ENCODE peak calls at places on chromosomes 12 and 14, in four cellular contexts. One of them, this sample, is unnamed. For H3K27me3, the result is how much of the 10 kb centered on the place peaks cover.

GRCh38 chr12:33562401-33562800 is 122.8 kb upstream of the SYT10 start:
- DNase-seq in GM12878: no peak
- DNase-seq in K562: no peak
- DNase-seq in HepG2: no peak
- DNase-seq in this sample: no peak

GRCh38 chr14:46368275-46368674 is 283.3 kb downstream of the RPL10L start:
- DNase-seq in GM12878: no peak
- DNase-seq in K562: no peak
- DNase-seq in HepG2: no peak
- DNase-seq in this sample: no peak

GRCh38 chr14:85475113-85475512 is 54.8 kb upstream of the FLRT2 start:
- DNase-seq in GM12878: no peak
- DNase-seq in K562: no peak
- DNase-seq in HepG2: no peak
- DNase-seq in this sample: no peak

GRCh38 chr12:120984351-120984898 is 6.1 kb downstream of the HNF1A start:
- DNase-seq in GM12878: no peak
- DNase-seq in K562: no peak
- DNase-seq in HepG2: peak
- DNase-seq in this sample: peak

GRCh38 chr12:48977290-48978281 is 536 bp upstream of the WNT1 start:
- DNase-seq in GM12878: no peak
- DNase-seq in K562: peak
- DNase-seq in HepG2: peak
- DNase-seq in this sample: peak

GRCh38 chr12:109387425-109388166 is 39.9 kb downstream of the MYO1H start:
- DNase-seq in GM12878: no peak
- DNase-seq in K562: peak
- DNase-seq in HepG2: peak
- DNase-seq in this sample: peak

GRCh38 chr14:91344107-91344506 is 73.5 kb downstream of the CCDC88C start:
- DNase-seq in GM12878: no peak
- DNase-seq in K562: no peak
- DNase-seq in HepG2: no peak
- DNase-seq in this sample: no peak

GRCh38 chr12:32753605-32754004 is 2.1 kb downstream of the YARS2 start:
- DNase-seq in GM12878: no peak
- DNase-seq in K562: no peak
- DNase-seq in HepG2: no peak
- DNase-seq in this sample: no peak

GRCh38 chr12:43655586-43655985 is 103.0 kb downstream of the PUS7L start:
- DNase-seq in GM12878: no peak
- DNase-seq in K562: no peak
- DNase-seq in HepG2: no peak
- DNase-seq in this sample: no peak

GRCh38 chr12:131057211-131057721 is 103.6 kb downstream of the ADGRD1 start:
- DNase-seq in GM12878: no peak
- DNase-seq in K562: no peak
- DNase-seq in HepG2: no peak
- DNase-seq in this sample: no peak

GRCh38 chr12:56772625-56773024 is 9.5 kb downstream of the HSD17B6 start:
- DNase-seq in GM12878: no peak
- DNase-seq in K562: no peak
- DNase-seq in HepG2: no peak
- DNase-seq in this sample: no peak

GRCh38 chr12:106309671-106310313 is 7.3 kb downstream of the TCP11L2 start:
- DNase-seq in GM12878: no peak
- DNase-seq in K562: no peak
- DNase-seq in HepG2: no peak
- DNase-seq in this sample: no peak

GRCh38 chr14:104139460-104140212 is 1.2 kb downstream of the KIF26A start:
- DNase-seq in GM12878: no peak
- DNase-seq in K562: no peak
- DNase-seq in HepG2: no peak
- DNase-seq in this sample: no peak

GRCh38 chr12:22588817-22589216 is 36.2 kb upstream of the ETNK1 start:
- DNase-seq in GM12878: no peak
- DNase-seq in K562: no peak
- DNase-seq in HepG2: peak
- DNase-seq in this sample: no peak

GRCh38 chr12:106084048-106084671 is 54.6 kb downstream of the NUAK1 start:
- DNase-seq in GM12878: no peak
- DNase-seq in K562: no peak
- DNase-seq in HepG2: peak
- DNase-seq in this sample: peak

DNA sequence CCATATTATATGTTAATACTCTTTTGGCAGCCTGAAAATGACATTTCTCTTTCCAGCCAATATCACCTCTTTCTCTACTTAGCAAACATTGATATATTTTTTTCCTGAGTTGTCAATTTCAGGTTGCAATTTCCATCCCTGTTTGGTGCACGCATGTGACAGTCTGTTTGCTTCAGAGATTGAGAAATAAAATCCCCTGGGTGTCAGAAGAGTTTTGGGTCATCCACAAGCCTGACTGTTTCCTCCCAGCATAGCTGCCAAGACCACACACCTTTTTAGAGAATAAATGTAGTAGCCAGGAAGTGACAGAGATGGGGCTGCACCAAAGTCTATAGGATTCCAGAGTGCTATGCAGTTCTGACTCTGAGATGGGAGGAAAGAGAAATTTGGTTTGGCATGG is 144.9 kb upstream of the NOS1 start:
- DNase-seq in GM12878: no peak
- DNase-seq in K562: no peak
- DNase-seq in HepG2: no peak
- DNase-seq in this sample: no peak
- H3K27me3 ChIP-seq in GM12878: under half
- H3K27me3 ChIP-seq in K562: under half
- H3K27me3 ChIP-seq in HepG2: under half
- H3K27me3 ChIP-seq in this sample: under half

DNA sequence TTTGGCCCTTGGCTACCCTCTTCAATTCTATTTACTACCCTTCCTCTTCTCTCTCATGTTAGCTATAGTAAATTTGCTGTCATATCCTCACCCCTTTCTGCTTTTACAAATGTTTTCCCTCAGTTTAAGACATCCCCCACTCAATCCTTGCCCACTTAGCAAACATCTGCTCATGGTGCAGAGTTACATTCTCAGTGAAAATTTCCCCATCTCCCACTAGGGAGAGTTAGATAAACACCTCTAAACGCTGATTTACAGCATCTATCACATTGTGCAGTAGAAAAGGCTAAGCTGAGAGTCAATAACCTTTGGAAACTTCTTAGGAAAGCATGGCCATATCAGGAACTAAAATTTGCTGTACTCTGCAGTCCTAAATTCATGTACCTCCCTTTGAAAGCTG is 69.0 kb downstream of the DENND5B start:
- DNase-seq in GM12878: no peak
- DNase-seq in K562: no peak
- DNase-seq in HepG2: no peak
- DNase-seq in this sample: no peak
- TF ChIP-seq JUNB in GM12878: no peak
- TF ChIP-seq JUNB in K562: no peak
- TF ChIP-seq JUNB in HepG2: no peak
- TF ChIP-seq JUNB in this sample: no peak

DNA sequence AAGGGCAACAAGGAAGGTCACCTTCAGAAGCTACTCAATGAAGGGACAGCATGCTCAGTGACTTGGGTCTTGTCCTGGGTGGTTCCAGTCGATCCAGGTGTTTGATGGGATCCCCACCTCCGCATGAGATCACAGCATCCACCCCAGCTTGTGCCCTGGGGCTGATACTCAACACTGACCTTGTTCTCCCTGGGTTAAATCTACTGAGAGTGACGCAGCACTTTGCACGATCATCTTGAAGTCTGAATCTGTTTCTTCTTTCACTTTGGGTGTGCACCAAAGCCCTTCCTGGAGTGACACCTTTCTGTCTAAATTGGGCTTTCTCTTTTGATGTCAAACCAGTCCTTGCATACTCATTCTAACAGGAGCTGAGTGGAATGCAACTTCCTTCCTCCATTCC is 13.8 kb downstream of the NOS1 start:
- DNase-seq in GM12878: no peak
- DNase-seq in K562: no peak
- DNase-seq in HepG2: no peak
- DNase-seq in this sample: no peak
- H3K4me3 ChIP-seq in GM12878: no peak
- H3K4me3 ChIP-seq in K562: no peak
- H3K4me3 ChIP-seq in HepG2: no peak
- H3K4me3 ChIP-seq in this sample: no peak

GRCh38 chr14:55129428-55130193 is 559 bp downstream of the LGALS3 start:
- DNase-seq in GM12878: no peak
- DNase-seq in K562: no peak
- DNase-seq in HepG2: peak
- DNase-seq in this sample: peak
- H3K27me3 ChIP-seq in GM12878: under half
- H3K27me3 ChIP-seq in K562: under half
- H3K27me3 ChIP-seq in HepG2: under half
- H3K27me3 ChIP-seq in this sample: half or more

DNA sequence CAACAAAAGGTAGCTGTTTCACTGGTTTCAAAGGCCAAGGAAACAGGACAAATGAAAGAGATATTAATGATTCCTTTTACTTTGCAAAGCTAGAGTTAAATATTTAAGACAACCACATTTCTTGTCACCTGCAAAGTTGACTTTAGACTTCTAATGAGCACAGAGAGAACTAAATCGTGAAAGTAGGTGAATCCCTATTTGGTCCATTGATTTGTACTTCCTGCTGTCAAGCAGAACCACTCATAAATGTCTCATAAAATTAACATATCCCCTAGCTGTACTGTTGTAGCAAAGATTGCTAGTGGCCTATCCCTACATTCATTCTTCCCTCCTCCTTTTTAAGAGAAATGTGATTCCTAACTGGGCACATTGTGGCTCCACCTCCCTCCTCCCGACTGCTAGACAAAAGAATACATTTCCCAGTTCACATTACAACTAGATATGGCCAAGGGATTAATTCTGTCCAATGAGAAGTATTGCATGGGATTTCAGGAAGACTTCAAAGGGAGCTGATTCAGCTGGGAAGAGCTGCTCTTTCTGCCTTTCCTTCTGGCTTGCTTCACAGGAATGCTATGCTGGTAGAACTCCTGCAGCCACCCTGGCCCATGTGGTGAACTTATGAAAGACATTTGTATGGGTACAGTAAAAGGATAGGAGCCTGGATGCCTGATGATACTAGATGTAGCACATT is 227.5 kb upstream of the ABCD2 start:
- DNase-seq in GM12878: no peak
- DNase-seq in K562: no peak
- DNase-seq in HepG2: peak
- DNase-seq in this sample: peak
- TF ChIP-seq JUNB in GM12878: no peak
- TF ChIP-seq JUNB in K562: no peak
- TF ChIP-seq JUNB in HepG2: no peak
- TF ChIP-seq JUNB in this sample: no peak

GRCh38 chr12:24560867-24561266 is 388.0 kb downstream of the BCAT1 start:
- DNase-seq in GM12878: no peak
- DNase-seq in K562: no peak
- DNase-seq in HepG2: no peak
- DNase-seq in this sample: peak

GRCh38 chr12:24562761-24563392 is 386.0 kb downstream of the BCAT1 start:
- DNase-seq in GM12878: no peak
- DNase-seq in K562: no peak
- DNase-seq in HepG2: no peak
- DNase-seq in this sample: peak

GRCh38 chr12:24561411-24561871 is 387.5 kb downstream of the BCAT1 start:
- DNase-seq in GM12878: no peak
- DNase-seq in K562: no peak
- DNase-seq in HepG2: no peak
- DNase-seq in this sample: peak

GRCh38 chr12:24560192-24560591 is 388.7 kb downstream of the BCAT1 start:
- DNase-seq in GM12878: no peak
- DNase-seq in K562: no peak
- DNase-seq in HepG2: no peak
- DNase-seq in this sample: no peak

GRCh38 chr12:24561882-24562760 is 386.8 kb downstream of the BCAT1 start:
- DNase-seq in GM12878: no peak
- DNase-seq in K562: no peak
- DNase-seq in HepG2: no peak
- DNase-seq in this sample: peak
- H3K4me3 ChIP-seq in GM12878: peak
- H3K4me3 ChIP-seq in K562: peak
- H3K4me3 ChIP-seq in HepG2: peak
- H3K4me3 ChIP-seq in this sample: peak

DNA sequence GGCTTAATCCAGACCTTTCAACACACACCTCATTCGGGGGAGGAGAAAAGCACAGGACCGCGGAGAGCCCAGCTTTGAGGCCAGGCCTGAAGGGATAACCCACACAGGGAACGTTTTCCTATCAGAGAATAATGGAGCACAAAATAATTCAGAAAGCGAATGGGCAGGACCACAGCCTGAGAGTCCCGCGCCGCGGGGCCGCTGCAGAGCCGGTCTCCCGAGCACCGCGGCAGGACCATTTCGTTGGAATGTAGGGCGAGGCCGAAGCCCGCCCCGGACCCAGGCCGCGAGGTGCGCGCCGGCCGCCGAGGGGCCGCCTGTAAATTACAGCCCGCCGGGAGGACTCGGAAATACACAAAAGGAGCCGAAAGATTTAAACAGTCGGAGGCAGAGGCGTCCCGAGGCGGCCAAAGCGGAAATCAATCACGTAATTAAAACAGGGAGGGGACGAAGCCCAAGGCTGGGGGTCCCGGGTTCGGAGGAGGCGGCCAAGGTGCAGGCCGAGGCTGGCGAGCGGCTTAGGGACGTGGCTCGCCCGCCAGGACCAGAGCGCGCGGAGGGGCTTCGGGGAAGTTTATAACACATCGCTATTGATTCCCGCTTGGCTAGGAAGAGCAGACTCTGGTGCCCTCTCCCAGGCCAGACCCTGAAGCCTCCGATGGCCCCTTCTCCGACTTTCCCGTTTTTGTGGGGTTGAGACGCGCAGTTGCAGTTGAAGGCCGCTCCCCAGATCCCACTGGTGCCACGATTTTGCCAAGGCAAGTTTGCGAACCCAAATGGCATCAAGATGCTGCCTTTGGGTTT is 6.3 kb upstream of the HOXC4 start:
- DNase-seq in GM12878: no peak
- DNase-seq in K562: no peak
- DNase-seq in HepG2: no peak
- DNase-seq in this sample: no peak
- H3K27me3 ChIP-seq in GM12878: under half
- H3K27me3 ChIP-seq in K562: half or more
- H3K27me3 ChIP-seq in HepG2: half or more
- H3K27me3 ChIP-seq in this sample: half or more